ENCODE peak calls at places on chromosome 7, in nine cellular contexts. B is NB4, P is BJ, C is psoas muscle, J is body of pancreas, N is IMR-90, R is Peyer's patch, U is cardiac fibroblast, Z is mucosa of descending colon. I is an unnamed sample.

GRCh38 chr7:2288503-2288902 is 25.7 kb downstream of the SNX8 start:
- DNase-seq in B (no peak), P (no peak), C (no peak), J (no peak), N (no peak), R (no peak), U (no peak), Z (no peak), I (no peak)

GRCh38 chr7:150377116-150377979 is 1.8 kb upstream of the ZNF775 start:
- DNase-seq in B (no peak), P (no peak), C (no peak), J (no peak), N (no peak), R (peak), U (no peak), Z (no peak), I (no peak)

GRCh38 chr7:141671705-141672496 is 30.1 kb downstream of the DENND11 start:
- DNase-seq in B (peak), P (no peak), C (no peak), J (no peak), N (no peak), R (no peak), U (peak), Z (no peak), I (no peak)

GRCh38 chr7:91239171-91239604 is 25.0 kb upstream of the FZD1 start:
- DNase-seq in B (peak), P (no peak), C (no peak), J (no peak), N (peak), R (no peak), U (peak), Z (no peak), I (peak)

GRCh38 chr7:143369678-143370651 is 7.5 kb upstream of the FAM131B start:
- DNase-seq in B (no peak), P (no peak), C (no peak), J (no peak), N (no peak), R (no peak), U (no peak), Z (peak), I (no peak)

GRCh38 chr7:45921699-45922519 is 837 bp upstream of the IGFBP3 start:
- DNase-seq in B (peak), P (no peak), C (peak), J (peak), N (peak), R (no peak), U (peak), Z (peak), I (peak)

GRCh38 chr7:4102231-4102841 is 579.8 kb upstream of the FOXK1 start:
- DNase-seq in B (no peak), P (no peak), C (no peak), J (no peak), N (no peak), R (no peak), U (no peak), Z (no peak), I (no peak)

GRCh38 chr7:156493942-156494341 is 146.6 kb upstream of the RNF32 start:
- DNase-seq in B (no peak), P (no peak), C (no peak), J (no peak), N (peak), R (no peak), U (no peak), Z (no peak), I (peak)

GRCh38 chr7:126398285-126398684 is 854.5 kb downstream of the GRM8 start:
- DNase-seq in B (no peak), P (no peak), C (no peak), J (no peak), N (no peak), R (no peak), U (no peak), Z (no peak), I (no peak)

GRCh38 chr7:44617225-44617885 is 10.9 kb downstream of the OGDH start:
- DNase-seq in B (no peak), P (peak), C (no peak), J (no peak), N (peak), R (no peak), U (peak), Z (no peak), I (peak)

GRCh38 chr7:57415730-57416129 is 34.2 kb upstream of the ZNF716 start:
- DNase-seq in B (no peak), P (no peak), C (no peak), J (no peak), N (no peak), R (no peak), U (no peak), Z (no peak), I (no peak)

GRCh38 chr7:147804032-147804431 is 786.5 kb upstream of the C7orf33 start:
- DNase-seq in B (no peak), P (no peak), C (no peak), J (no peak), N (no peak), R (no peak), U (no peak), Z (no peak), I (no peak)

GRCh38 chr7:108001759-108002725 is 919 bp downstream of the LAMB1 start:
- DNase-seq in B (no peak), P (no peak), C (peak), J (no peak), N (peak), R (peak), U (peak), Z (peak), I (peak)

GRCh38 chr7:1571261-1571650 is 1.4 kb upstream of the PSMG3 start:
- DNase-seq in B (peak), P (peak), C (no peak), J (no peak), N (peak), R (no peak), U (peak), Z (peak), I (peak)

GRCh38 chr7:156783864-156784263 is 109.1 kb downstream of the LMBR1 start:
- DNase-seq in B (no peak), P (no peak), C (no peak), J (no peak), N (peak), R (no peak), U (no peak), Z (no peak), I (peak)

GRCh38 chr7:37947840-37948198 is 27.4 kb downstream of the EPDR1 start:
- DNase-seq in B (no peak), P (no peak), C (no peak), J (no peak), N (no peak), R (no peak), U (no peak), Z (no peak), I (no peak)

GRCh38 chr7:49389866-49390265 is 383.6 kb upstream of the VWC2 start:
- DNase-seq in B (no peak), P (no peak), C (no peak), J (no peak), N (no peak), R (no peak), U (no peak), Z (no peak), I (no peak)

GRCh38 chr7:45203947-45204445 is 46.4 kb downstream of the RAMP3 start:
- DNase-seq in B (peak), P (peak), C (no peak), J (no peak), N (peak), R (no peak), U (peak), Z (no peak), I (peak)

DNA sequence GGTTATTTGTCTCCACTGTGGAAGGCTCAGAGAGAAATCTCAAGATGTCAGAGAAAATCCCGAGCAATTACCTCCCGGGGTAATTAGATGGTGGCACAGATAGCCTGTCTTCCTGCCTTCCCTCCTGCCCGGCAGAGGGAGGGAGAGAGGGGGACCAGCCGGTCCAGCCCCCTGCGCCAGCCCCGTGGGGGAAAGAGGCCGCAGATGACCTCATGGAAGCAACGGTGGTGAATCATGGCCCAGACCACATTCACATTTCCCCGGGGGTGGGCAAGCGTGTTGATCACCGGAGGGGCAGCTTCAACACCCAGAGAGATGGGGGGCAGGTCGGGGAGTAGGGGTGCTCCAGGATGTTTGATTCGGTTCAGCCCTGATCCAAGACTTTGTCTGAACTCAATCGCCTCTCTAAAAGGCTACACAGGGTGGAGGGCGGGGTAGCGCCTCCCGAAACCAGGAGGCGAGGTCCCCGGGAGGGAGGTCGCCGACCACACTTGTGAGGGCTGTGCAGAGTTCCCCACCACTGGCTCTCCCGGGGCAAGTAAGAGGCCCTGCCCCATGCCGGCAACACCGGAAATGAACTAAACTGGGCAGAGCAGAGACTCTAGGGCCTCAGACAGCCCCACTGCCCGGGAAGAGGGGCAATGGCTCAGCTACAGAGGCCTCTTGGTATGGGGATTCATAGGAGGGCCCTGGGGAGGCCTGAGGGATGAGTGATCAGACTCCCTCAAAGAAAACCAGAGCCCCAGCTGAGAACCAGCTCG is 89.1 kb upstream of the MYL10 start:
- DNase-seq in B (peak), P (no peak), C (peak), J (no peak), N (peak), R (no peak), U (peak), Z (no peak), I (peak)
- TF ChIP-seq CTCF in B (peak), P (peak), C (no peak), J (no peak), N (no peak), R (no peak), U (no peak), Z (no peak), I (no peak)

DNA sequence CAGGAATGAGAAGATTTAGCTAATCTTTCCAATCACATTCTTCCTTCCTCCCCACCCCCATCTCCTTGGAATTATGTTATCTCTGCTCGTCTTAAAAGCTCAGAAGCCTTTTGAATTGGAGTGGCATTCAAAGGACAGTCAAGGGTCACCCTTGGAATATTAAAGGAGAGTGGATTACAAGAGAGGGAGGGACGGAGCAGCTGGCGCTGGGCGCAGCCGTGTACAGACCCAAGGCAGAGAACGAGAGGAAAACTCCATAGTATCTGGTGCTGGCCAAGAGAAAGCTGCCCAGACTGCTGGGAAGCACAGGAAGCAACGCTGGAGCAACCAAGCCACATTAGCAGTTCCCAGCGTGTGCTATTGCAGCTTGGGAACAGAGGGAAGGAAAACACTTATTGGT is 95.7 kb downstream of the POU6F2 start:
- DNase-seq in B (no peak), P (no peak), C (no peak), J (no peak), N (no peak), R (no peak), U (no peak), Z (no peak), I (no peak)
- H3K4me3 ChIP-seq in B (no peak), P (no peak), C (no peak), J (no peak), N (no peak), R (no peak), U (no peak), Z (no peak), I (no peak)

GRCh38 chr7:12686894-12687212 is 580 bp upstream of the ARL4A start:
- DNase-seq in B (no peak), P (no peak), C (no peak), J (no peak), N (no peak), R (no peak), U (no peak), Z (no peak), I (no peak)

GRCh38 chr7:12685550-12685949 is 1.9 kb upstream of the ARL4A start:
- DNase-seq in B (peak), P (no peak), C (no peak), J (peak), N (peak), R (no peak), U (peak), Z (no peak), I (peak)

GRCh38 chr7:12686234-12686893 is 1.1 kb upstream of the ARL4A start:
- DNase-seq in B (peak), P (peak), C (peak), J (peak), N (peak), R (peak), U (peak), Z (peak), I (peak)

GRCh38 chr7:12684733-12685132 is 2.7 kb upstream of the ARL4A start:
- DNase-seq in B (no peak), P (no peak), C (no peak), J (no peak), N (no peak), R (no peak), U (no peak), Z (no peak), I (no peak)

DNA sequence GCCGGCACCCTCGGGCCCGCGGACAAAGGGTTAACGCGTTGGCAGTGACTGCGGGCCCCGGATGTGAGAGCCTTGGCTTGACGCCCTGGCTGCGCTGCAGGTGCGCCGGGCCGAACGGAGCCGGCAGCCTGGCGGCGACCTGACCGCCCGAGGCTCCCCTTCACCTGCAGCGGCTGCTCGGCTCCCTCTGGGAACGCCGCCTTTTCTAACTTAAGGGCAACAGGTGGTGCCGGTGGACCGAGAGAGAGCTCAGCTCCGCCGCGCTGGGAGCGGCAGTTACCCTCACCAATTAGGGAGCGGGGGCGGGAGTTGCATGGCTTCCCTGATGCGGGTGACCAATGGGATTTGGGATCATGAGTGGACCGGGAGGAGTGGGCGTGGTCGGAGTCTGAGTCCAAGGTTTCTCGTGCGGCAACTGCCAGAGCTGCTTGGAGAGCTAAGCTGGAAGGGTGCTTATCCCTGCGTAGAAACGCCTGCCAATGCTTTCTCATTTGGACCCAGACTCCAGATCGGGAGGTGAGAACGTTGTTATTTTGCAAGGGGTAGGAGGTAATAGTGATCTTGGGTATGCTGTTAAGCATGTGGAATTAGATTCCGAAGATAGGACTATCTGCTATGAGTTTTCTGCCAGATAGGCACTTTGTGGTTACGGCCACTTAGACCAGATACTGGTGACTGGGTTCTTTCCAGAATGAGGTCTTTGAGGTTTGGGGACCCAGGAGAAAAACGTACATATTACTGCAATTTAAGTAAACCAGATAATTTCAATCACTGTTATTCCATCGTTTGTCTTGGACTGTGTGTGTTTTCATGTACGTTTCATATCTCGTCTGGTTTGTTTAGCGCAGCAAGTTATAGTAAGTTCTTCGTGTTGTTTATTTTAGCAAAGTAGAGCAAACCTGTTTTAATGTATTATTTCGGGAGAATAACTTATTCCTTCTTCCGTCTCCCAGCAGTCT is at the start of gene ARL4A:
- DNase-seq in B (peak), P (peak), C (peak), J (peak), N (peak), R (peak), U (peak), Z (peak), I (peak)
- TF ChIP-seq CTCF in B (peak), P (peak), C (peak), J (peak), N (peak), R (peak), U (no peak), Z (no peak), I (peak)

GRCh38 chr7:158389514-158390425 is 197.9 kb downstream of the PTPRN2 start:
- DNase-seq in B (no peak), P (no peak), C (no peak), J (peak), N (no peak), R (peak), U (no peak), Z (no peak), I (no peak)
- H3K4me3 ChIP-seq in B (no peak), P (no peak), C (no peak), J (no peak), N (no peak), R (no peak), U (no peak), Z (no peak), I (no peak)

DNA sequence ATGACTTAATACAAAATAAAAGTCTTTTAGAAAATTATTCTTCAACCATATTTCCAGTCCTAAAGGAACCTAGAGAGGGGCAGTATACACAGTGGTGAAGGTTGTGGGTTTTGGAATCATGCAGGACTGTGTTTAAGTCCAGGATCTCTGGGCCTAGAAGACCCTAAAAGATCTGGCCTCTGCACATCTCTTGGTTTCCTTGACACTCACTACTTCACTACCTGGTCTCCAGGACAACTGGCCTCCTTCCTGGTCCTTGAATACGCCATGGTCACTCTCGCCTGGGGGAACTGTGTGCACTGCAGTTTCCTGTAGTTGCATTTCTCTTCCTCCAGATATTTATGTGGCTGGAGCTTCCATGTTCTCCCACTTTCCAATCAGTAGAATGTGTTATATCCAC is 182.7 kb upstream of the SLC26A5 start:
- DNase-seq in B (no peak), P (no peak), C (no peak), J (no peak), N (no peak), R (no peak), U (no peak), Z (no peak), I (no peak)
- TF ChIP-seq CTCF in B (no peak), P (no peak), C (no peak), J (no peak), N (no peak), R (no peak), U (no peak), Z (no peak), I (no peak)

GRCh38 chr7:42492895-42493294 is 255.9 kb upstream of the GLI3 start:
- DNase-seq in B (no peak), P (no peak), C (no peak), J (no peak), N (no peak), R (no peak), U (no peak), Z (no peak), I (peak)

GRCh38 chr7:42495251-42495650 is 258.2 kb upstream of the GLI3 start:
- DNase-seq in B (no peak), P (no peak), C (no peak), J (no peak), N (no peak), R (no peak), U (peak), Z (no peak), I (peak)

GRCh38 chr7:42494722-42495121 is 257.7 kb upstream of the GLI3 start:
- DNase-seq in B (no peak), P (no peak), C (peak), J (no peak), N (no peak), R (no peak), U (peak), Z (no peak), I (peak)

GRCh38 chr7:42493436-42494198 is 256.6 kb upstream of the GLI3 start:
- DNase-seq in B (no peak), P (peak), C (peak), J (peak), N (peak), R (peak), U (peak), Z (peak), I (peak)

DNA sequence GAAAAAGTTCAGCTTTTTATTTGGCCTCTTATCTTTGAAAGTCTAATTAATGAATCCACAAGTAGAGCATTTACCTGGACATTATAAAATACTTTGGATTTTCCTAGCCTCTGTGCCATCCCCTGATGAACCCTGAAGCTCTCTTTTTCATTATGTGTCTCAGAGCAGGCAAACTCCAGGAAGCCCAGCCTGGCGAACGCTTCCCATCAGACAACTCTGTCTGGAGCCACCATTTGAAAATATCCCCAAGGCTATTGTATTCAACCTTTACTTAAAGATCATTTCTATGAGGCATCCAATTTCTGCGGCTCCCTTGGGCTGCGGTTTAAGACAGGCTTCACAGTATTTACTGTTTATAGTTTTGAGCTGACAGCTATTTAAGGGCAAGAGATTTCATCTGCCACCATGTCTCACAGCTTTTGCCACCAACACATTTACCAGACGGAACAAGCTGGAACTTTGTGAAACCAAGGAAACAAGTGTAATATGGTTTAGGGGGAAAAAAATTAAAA is 257.2 kb upstream of the GLI3 start:
- DNase-seq in B (no peak), P (no peak), C (no peak), J (no peak), N (no peak), R (no peak), U (peak), Z (no peak), I (peak)
- H3K4me3 ChIP-seq in B (no peak), P (no peak), C (peak), J (no peak), N (no peak), R (no peak), U (peak), Z (no peak), I (no peak)

DNA sequence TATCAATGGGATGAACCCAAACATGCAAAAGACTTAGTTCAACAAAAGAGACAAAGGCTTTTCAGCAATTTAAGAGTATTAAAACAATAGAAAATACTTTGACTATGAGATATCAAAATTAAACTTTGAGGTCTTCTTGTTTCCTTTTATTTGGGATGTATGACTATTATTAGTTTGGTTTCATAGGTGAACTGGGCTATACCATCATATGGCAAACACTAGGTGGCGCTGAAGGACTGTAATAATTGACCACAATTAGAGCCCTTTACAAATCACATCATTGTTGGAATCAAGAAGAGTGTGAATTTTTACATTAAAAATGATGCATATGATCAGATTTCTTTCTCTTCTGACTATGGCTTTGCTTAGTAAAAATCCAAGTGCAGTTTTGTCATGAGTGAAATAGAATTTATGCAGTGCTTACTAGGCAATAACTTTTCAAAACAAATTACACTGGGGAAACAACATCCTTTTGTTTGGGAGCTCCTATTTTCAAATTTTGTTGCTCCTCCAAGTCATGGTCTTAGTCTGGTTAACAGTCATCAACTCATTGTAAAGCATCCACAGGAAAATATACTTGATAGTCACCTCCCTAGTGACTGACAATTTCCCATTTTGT is 14.7 kb upstream of the NXPH1 start:
- DNase-seq in B (peak), P (peak), C (no peak), J (peak), N (peak), R (no peak), U (peak), Z (no peak), I (peak)
- TF ChIP-seq CTCF in B (peak), P (peak), C (peak), J (peak), N (peak), R (peak), U (peak), Z (peak), I (peak)

I was measured in choroid plexus epithelial cell.